ENCODE peak calls at places on chromosomes 3 and 15, in seven cellular contexts. B is foreskin melanocyte, I is HFFc6, W is choroid plexus epithelial cell, J is T follicular helper cell, S is neuronal stem cell, M is NCI-H345. L is an unnamed sample.

GRCh38 chr3:139935071-139935865 is at the start of gene CLSTN2:
- DNase-seq in I (no peak), J (no peak), S (peak), W (peak), M (peak), B (no peak), L (peak)

GRCh38 chr15:80977627-80978036 is 12.0 kb downstream of the MESD start:
- DNase-seq in S (peak), I (peak), J (no peak), M (no peak), B (peak), W (peak), L (no peak)

GRCh38 chr15:73809728-73810501 is 56.8 kb upstream of the INSYN1 start:
- DNase-seq in S (no peak), B (no peak), M (peak), J (no peak), I (peak), W (no peak), L (no peak)

GRCh38 chr3:197234947-197235914 is 63.2 kb downstream of the DLG1 start:
- DNase-seq in B (no peak), S (no peak), I (no peak), M (no peak), W (no peak), J (no peak), L (no peak)

GRCh38 chr15:33700695-33701303 is 267.5 kb upstream of the CHRM5 start:
- DNase-seq in I (peak), M (peak), W (peak), S (peak), B (peak), J (peak), L (peak)

GRCh38 chr3:88180398-88180999 is 30.7 kb downstream of the C3orf38 start:
- DNase-seq in J (peak), M (no peak), W (peak), I (peak), S (no peak), B (peak), L (no peak)

GRCh38 chr3:139378587-139378986 is 10.9 kb downstream of the COPB2 start:
- DNase-seq in W (peak), S (no peak), M (peak), J (no peak), I (no peak), B (no peak), L (no peak)

GRCh38 chr3:79329154-79329553 is 438.6 kb downstream of the ROBO1 start:
- DNase-seq in W (peak), M (no peak), B (no peak), I (no peak), S (no peak), J (no peak), L (no peak)

GRCh38 chr15:77611767-77612166 is 20.9 kb downstream of the LINGO1 start:
- DNase-seq in B (no peak), I (no peak), S (no peak), W (no peak), M (no peak), J (no peak), L (no peak)

GRCh38 chr3:40166997-40167396 is 142.5 kb upstream of the EIF1B start:
- DNase-seq in B (no peak), W (no peak), J (no peak), M (no peak), S (no peak), I (no peak), L (no peak)

GRCh38 chr3:195212033-195212748 is 58.8 kb downstream of the XXYLT1 start:
- DNase-seq in I (no peak), B (no peak), S (no peak), M (no peak), J (no peak), W (no peak), L (no peak)